ENCODE peak calls at places on chromosomes 12 and 14, in four cellular contexts. M is tibial nerve; C is pancreas; Y is CD8-positive, alpha-beta T cell. X is an unnamed sample.

GRCh38 chr14:101254805-101255764 is 306.2 kb upstream of the DIO3 start:
- DNase-seq in M (no peak), C (no peak), Y (no peak), X (no peak)

GRCh38 chr12:106774808-106775524 is 484 bp downstream of the RIC8B start:
- DNase-seq in M (no peak), C (no peak), Y (peak; percentile 30), X (no peak)

GRCh38 chr12:108701779-108702435 is 29.4 kb downstream of the CORO1C start:
- DNase-seq in M (no peak), C (no peak), Y (no peak), X (no peak)

GRCh38 chr14:77140343-77140936 is 1.2 kb downstream of the ZDHHC22 start:
- DNase-seq in M (no peak), C (no peak), Y (no peak), X (no peak)

GRCh38 chr12:45166056-45166455 is 49.8 kb upstream of the ANO6 start:
- DNase-seq in M (no peak), C (no peak), Y (no peak), X (no peak)

GRCh38 chr12:47802312-47802711 is 17.4 kb downstream of the HDAC7 start:
- DNase-seq in M (no peak), C (no peak), Y (no peak), X (no peak)

GRCh38 chr12:72295744-72296143 is 23.6 kb downstream of the TRHDE start:
- DNase-seq in M (no peak), C (no peak), Y (no peak), X (no peak)

GRCh38 chr12:57611810-57612710 is 825 bp downstream of the ARHGEF25 start:
- DNase-seq in M (no peak), C (no peak), Y (no peak), X (no peak)

GRCh38 chr14:64947710-64948611 is 5.4 kb upstream of the GPX2 start:
- DNase-seq in M (no peak), C (no peak), Y (no peak), X (no peak)

GRCh38 chr12:85016423-85016822 is 19.7 kb downstream of the TSPAN19 start:
- DNase-seq in M (peak; percentile 74), C (no peak), Y (no peak), X (no peak)

GRCh38 chr12:75606146-75606545 is 94.7 kb upstream of the KRR1 start:
- DNase-seq in M (no peak), C (no peak), Y (no peak), X (no peak)

GRCh38 chr14:72178517-72178916 is 246.3 kb downstream of the RGS6 start:
- DNase-seq in M (no peak), C (no peak), Y (no peak), X (no peak)

GRCh38 chr14:100155881-100156645 is 3.4 kb downstream of the DEGS2 start:
- DNase-seq in M (no peak), C (no peak), Y (no peak), X (no peak)

GRCh38 chr12:131759176-131759575 is 48.3 kb downstream of the SFSWAP start:
- DNase-seq in M (no peak), C (no peak), Y (no peak), X (no peak)

GRCh38 chr14:55265197-55265596 is 6.0 kb upstream of the FBXO34 start:
- DNase-seq in M (no peak), C (no peak), Y (no peak), X (no peak)
- TF ChIP-seq CTCF in M (no peak), C (no peak), Y (no peak), X (no peak)

DNA sequence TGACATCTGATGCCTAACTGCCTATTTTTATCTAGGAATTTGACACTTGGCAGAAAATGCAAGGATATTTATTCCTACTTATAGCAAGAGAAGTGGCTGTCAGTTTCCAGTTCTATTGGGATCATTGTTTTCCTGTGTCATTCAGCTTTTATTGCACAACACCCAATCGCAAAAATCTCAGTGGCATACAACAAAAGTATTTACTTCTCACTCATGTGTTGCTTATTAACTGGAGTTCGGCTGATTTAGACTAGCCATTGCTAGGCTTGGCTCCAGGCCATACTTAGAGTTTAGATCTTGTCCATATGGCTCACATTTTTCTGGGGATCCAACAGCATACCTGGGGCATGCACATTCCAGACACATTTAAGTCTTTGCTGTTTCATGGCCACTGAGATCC is 218.6 kb upstream of the SYT1 start:
- DNase-seq in M (no peak), C (no peak), Y (no peak), X (no peak)
- H3K27ac ChIP-seq in M (no peak overlapping the region), C (no peak overlapping the region), Y (no peak overlapping the region), X (no peak overlapping the region)

GRCh38 chr12:23055004-23055403 is 430.0 kb downstream of the ETNK1 start:
- DNase-seq in M (no peak), C (no peak), Y (no peak), X (no peak)
- TF ChIP-seq CTCF in M (no peak), C (no peak), Y (no peak), X (no peak)

GRCh38 chr12:1608783-1609119 is 14.4 kb upstream of the FBXL14 start:
- DNase-seq in M (no peak), C (no peak), Y (no peak), X (no peak)
- H3K27ac ChIP-seq in M (no peak overlapping the region), C (no peak overlapping the region), Y (no peak overlapping the region), X (no peak overlapping the region)

GRCh38 chr12:58832920-58833319 is 87.4 kb downstream of the LRIG3 start:
- DNase-seq in M (no peak), C (no peak), Y (no peak), X (no peak)

GRCh38 chr12:58833844-58834243 is 86.5 kb downstream of the LRIG3 start:
- DNase-seq in M (no peak), C (no peak), Y (no peak), X (no peak)
- TF ChIP-seq CTCF in M (no peak), C (no peak), Y (no peak), X (no peak)

DNA sequence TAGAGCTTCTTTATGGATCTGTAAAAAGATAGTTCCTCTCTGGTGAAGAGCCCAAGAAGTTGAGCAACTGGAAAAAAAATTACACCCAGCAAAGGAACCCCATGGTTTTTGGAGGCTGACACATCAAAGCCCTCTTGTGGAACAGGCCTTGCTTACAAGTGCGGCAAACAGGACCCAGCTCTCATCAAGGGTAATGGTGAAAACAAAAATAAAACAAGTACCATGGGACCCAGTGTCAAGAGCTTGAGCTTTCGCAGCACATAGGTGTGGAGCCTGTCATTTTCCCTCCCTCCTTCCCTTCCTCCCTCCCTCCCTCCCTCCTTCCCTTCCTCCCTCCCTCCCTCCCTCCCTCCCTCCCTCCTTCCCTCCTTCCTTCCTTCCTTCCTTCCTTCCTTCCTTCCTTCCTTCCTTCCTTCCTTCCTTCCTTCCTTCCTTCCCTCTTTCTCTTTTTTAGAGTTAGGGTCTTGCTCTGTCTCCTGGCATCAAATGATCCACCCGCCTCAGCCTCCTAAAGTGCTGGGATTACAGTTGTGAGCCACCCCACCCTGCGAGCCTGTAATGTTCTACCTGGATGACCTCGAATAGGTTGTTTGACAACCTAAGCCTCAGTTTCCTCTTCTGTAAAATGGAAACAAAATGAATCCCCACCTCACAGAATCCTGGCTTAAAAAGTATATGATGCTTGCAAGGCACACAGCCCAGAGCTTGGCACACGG is 114.3 kb upstream of the RPH3A start:
- DNase-seq in M (no peak), C (no peak), Y (no peak), X (no peak)
- H3K27ac ChIP-seq in M (no peak overlapping the region), C (no peak overlapping the region), Y (no peak overlapping the region), X (no peak overlapping the region)

DNA sequence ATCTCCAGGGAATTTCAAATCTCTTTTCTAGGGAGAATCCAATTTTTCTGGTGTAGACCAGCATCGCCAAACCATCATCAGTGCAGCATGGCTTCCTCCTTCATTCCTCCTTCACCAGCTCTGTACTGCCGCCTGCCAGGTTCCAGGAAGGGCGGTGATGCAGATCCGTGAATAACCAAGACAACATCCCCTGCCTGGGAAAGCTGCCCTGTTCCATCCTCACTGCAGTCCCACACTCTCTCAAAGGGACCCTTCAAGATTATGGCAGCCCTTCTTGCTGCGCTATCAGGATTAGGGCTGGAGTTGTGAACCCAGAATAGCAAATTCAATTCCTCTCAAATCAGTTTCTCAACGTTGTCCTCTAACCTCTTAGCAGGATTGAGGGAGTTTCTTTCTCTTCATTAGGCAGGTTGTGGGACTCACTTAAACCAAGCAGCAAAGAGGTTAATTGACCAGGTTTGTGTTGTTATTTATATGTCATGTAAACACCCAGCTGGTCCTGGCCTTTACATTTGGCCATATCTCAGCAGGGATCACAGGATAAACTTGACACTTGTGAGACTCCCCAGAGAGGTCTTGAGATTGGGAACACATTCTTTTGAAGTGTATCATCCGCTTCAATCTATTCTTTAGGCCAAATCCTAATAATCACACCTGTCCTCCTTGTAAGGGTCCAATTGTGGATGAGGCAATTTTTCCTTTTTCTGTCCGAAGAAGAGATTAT is 26.2 kb downstream of the TMEM30B start:
- DNase-seq in M (no peak), C (no peak), Y (no peak), X (no peak)
- TF ChIP-seq CTCF in M (no peak), C (no peak), Y (no peak), X (no peak)

DNA sequence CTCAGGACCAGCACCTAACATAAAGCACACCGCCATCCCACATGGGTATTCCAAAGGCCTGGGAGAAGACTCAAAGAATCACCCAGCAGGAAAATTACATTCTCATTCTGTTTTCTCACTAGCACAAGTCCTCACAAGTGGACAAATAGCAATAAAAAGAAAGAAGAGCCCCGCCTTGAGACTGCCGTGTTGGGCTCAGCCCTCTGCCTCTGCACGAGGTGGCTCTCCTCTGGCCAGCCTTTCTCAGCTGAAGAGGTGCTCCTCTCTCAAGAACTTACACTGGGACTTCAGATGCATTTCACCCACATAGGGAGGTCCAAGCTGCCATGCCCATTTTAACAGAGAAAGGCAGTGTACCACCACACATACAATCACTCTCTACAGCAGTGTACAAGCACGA is 207.4 kb downstream of the SPTSSA start:
- DNase-seq in M (no peak), C (no peak), Y (no peak), X (no peak)
- H3K27ac ChIP-seq in M (no peak overlapping the region), C (no peak overlapping the region), Y (no peak overlapping the region), X (no peak overlapping the region)

X was measured in CD4-positive, alpha-beta T cell.